ENCODE peak calls at places on chromosomes 12 and 14, in eight cellular contexts. S is prostate gland; W is body of pancreas; H is kidney; C is substantia nigra; I is CD4-positive, alpha-beta memory T cell; L is Panc1; V is PC-9. Q is an unnamed sample.

GRCh38 chr14:103165323-103165722 is 42.1 kb downstream of the TNFAIP2 start:
- DNase-seq in V (no peak), H (no peak), I (no peak), C (no peak), L (no peak), S (no peak), W (no peak), Q (no peak)

GRCh38 chr14:93957751-93958566 is 18.4 kb downstream of the ASB2 start:
- DNase-seq in S (no peak), W (no peak), L (no peak), V (no peak), H (no peak), C (no peak), I (no peak), Q (no peak)

GRCh38 chr12:46266382-46266791 is 2.5 kb downstream of the SLC38A1 start:
- DNase-seq in L (no peak), W (no peak), I (no peak), C (no peak), H (no peak), V (peak; percentile 36), S (no peak), Q (no peak)

GRCh38 chr14:61703342-61704129 is 8.2 kb downstream of the HIF1A start:
- DNase-seq in C (no peak), I (no peak), H (no peak), L (no peak), S (no peak), V (no peak), W (no peak), Q (no peak)

GRCh38 chr14:96281486-96281885 is 25.5 kb downstream of the BDKRB1 start:
- DNase-seq in S (no peak), L (no peak), I (no peak), C (no peak), H (no peak), V (no peak), W (no peak), Q (no peak)

GRCh38 chr14:59428581-59429012 is 36.6 kb downstream of the GPR135 start:
- DNase-seq in I (no peak), L (no peak), V (no peak), W (no peak), H (no peak), C (no peak), S (no peak), Q (peak; percentile 32)

GRCh38 chr12:111455448-111456320 is 50.0 kb downstream of the SH2B3 start:
- DNase-seq in V (no peak), L (no peak), C (no peak), H (no peak), W (no peak), S (no peak), I (no peak), Q (no peak)

GRCh38 chr12:77842430-77842829 is 11.7 kb downstream of the NAV3 start:
- DNase-seq in I (no peak), S (no peak), H (no peak), L (no peak), W (no peak), V (peak; percentile 14), C (no peak), Q (no peak)

GRCh38 chr12:38921025-38921677 is 15.8 kb upstream of the CPNE8 start:
- DNase-seq in I (peak; percentile 25), S (peak; percentile 61), L (peak; percentile 54), H (no peak), W (peak; percentile 69), C (no peak), V (peak; percentile 40), Q (no peak)

GRCh38 chr14:61630399-61630798 is 64.9 kb upstream of the HIF1A start:
- DNase-seq in H (no peak), C (no peak), V (no peak), I (no peak), L (no peak), W (no peak), S (no peak), Q (no peak)

GRCh38 chr12:128040971-128041370 is 226.0 kb upstream of the TMEM132C start:
- DNase-seq in H (no peak), I (no peak), S (no peak), W (no peak), L (no peak), C (no peak), V (no peak), Q (no peak)

GRCh38 chr12:89542912-89543592 is 17.2 kb upstream of the POC1B start:
- DNase-seq in I (peak; percentile 71), S (peak; percentile 61), V (peak; percentile 62), L (peak; percentile 33), C (peak; percentile 41), H (no peak), W (peak; percentile 78), Q (peak; percentile 52)

GRCh38 chr14:97703006-97703760 is 906.0 kb downstream of the VRK1 start:
- DNase-seq in L (no peak), S (no peak), V (no peak), W (no peak), I (peak; percentile 53), H (no peak), C (no peak), Q (no peak)

GRCh38 chr14:49972840-49973239 is 80.0 kb downstream of the ARF6 start:
- DNase-seq in L (peak; percentile 87), S (peak; percentile 60), C (no peak), V (peak; percentile 78), W (peak; percentile 44), I (no peak), H (no peak), Q (peak; percentile 60)

GRCh38 chr12:1616233-1617066 is 12.6 kb upstream of the WNT5B start:
- DNase-seq in H (no peak), I (no peak), V (no peak), S (peak; percentile 39), L (no peak), W (no peak), C (no peak), Q (no peak)

GRCh38 chr12:1614360-1614759 is 14.7 kb upstream of the WNT5B start:
- DNase-seq in S (no peak), I (no peak), V (no peak), C (no peak), L (no peak), W (no peak), H (no peak), Q (no peak)

GRCh38 chr12:1620093-1620492 is 8.9 kb upstream of the WNT5B start:
- DNase-seq in L (no peak), I (no peak), H (no peak), W (no peak), C (no peak), S (no peak), V (no peak), Q (no peak)

GRCh38 chr12:1619599-1619998 is 9.4 kb upstream of the WNT5B start:
- DNase-seq in L (no peak), I (no peak), H (no peak), V (no peak), S (no peak), W (peak; percentile 25), C (no peak), Q (no peak)

GRCh38 chr12:1618489-1618888 is 10.5 kb upstream of the WNT5B start:
- DNase-seq in V (no peak), W (no peak), L (no peak), H (no peak), C (no peak), I (no peak), S (no peak), Q (no peak)
- H3K27ac ChIP-seq in V (no peak overlapping the region), W (no peak overlapping the region), L (no peak overlapping the region), H (no peak overlapping the region), C (no peak overlapping the region), I (no peak overlapping the region), S (no peak overlapping the region), Q (no peak overlapping the region)

GRCh38 chr14:23078692-23079116 is 16.2 kb downstream of the ACIN1 start:
- DNase-seq in I (no peak), H (no peak), S (no peak), W (peak; percentile 40), V (peak; percentile 77), C (no peak), L (peak; percentile 68), Q (peak; percentile 87)
- H3K27ac ChIP-seq in I (no peak overlapping the region), H (peak overlapping the region; percentile 40), S (peak overlapping the region; percentile 8), W (peak overlapping the region; percentile 38), V (peak overlapping the region; percentile 96), C (peak overlapping the region; percentile 24), L (peak overlapping the region; percentile 72), Q (peak overlapping the region; percentile 84)

GRCh38 chr14:52939427-52939826 is 11.4 kb downstream of the FERMT2 start:
- DNase-seq in L (no peak), C (no peak), S (no peak), W (no peak), H (no peak), I (no peak), V (no peak), Q (no peak)

GRCh38 chr14:52935847-52936246 is 15.0 kb downstream of the FERMT2 start:
- DNase-seq in L (no peak), S (no peak), W (no peak), V (no peak), C (no peak), I (no peak), H (no peak), Q (no peak)

GRCh38 chr14:52936437-52936836 is 14.4 kb downstream of the FERMT2 start:
- DNase-seq in H (no peak), L (no peak), W (no peak), I (no peak), S (no peak), C (no peak), V (no peak), Q (no peak)

GRCh38 chr14:52937306-52937705 is 13.5 kb downstream of the FERMT2 start:
- DNase-seq in C (no peak), H (no peak), L (no peak), I (no peak), S (no peak), W (no peak), V (no peak), Q (no peak)

DNA sequence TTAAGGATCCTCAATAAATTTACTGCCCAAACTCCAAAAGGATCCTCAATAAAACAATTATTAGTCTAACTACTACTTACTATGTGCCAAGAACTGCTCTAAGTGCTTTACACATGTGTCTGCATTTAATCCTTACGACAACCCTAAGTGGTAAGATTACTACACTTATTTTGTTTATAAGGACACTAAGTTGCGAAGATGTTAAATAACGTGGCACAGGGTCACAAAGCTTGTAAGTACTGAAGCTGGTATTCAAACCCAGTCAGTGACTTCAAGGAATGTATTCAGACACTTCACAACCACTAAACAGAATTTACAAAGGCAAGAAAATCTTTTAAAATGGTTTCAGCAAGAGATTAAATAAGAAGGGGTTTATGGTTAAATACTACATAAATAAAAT is 13.0 kb downstream of the FERMT2 start:
- DNase-seq in H (no peak), S (no peak), L (no peak), W (no peak), I (no peak), V (no peak), C (no peak), Q (no peak)
- H3K27ac ChIP-seq in H (no peak overlapping the region), S (no peak overlapping the region), L (no peak overlapping the region), W (no peak overlapping the region), I (no peak overlapping the region), V (no peak overlapping the region), C (no peak overlapping the region), Q (no peak overlapping the region)

DNA sequence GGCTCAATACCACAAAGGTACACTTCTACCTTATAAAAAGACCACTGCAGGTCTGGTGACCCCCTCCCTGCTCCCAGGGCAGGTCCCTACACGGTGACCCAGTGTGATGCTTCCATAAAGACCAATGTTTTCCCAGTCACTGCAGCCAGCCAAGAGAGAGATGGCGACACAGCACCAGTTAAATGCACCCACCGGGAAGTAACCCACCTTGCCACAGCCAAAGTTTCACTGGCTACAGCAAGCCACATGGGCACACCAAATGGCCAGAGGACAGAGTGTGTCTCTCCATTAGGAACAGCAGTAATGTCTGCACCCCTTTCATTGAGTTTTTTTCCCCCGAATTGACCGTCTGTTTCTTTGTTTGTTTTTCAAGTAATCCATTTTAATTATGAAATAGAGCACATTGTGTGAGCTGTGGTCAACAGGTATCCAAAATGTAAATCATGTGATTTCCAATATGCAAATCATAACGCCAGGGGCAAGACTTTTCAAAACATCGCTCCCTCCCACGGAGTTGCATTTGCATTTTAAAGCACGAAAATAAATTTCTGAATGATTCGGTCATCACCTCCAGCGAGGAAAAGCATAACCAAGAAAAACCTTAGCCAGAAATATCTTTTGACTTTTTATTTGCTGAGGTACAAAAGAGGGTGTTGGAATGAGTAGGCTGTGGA is 48.9 kb upstream of the EML1 start:
- DNase-seq in W (no peak), V (no peak), I (no peak), H (no peak), S (no peak), C (no peak), L (no peak), Q (no peak)
- H3K27ac ChIP-seq in W (peak overlapping the region; percentile 24), V (no peak overlapping the region), I (no peak overlapping the region), H (no peak overlapping the region), S (no peak overlapping the region), C (no peak overlapping the region), L (no peak overlapping the region), Q (peak overlapping the region; percentile 97)

Q was measured in AG04450.